ENCODE peak calls at places on chromosomes 11 and 22, in four cellular contexts. X, Y, T and G are unnamed samples.

GRCh38 chr11:106077609-106078517 is at the start of gene AASDHPPT:
- DNase-seq in X (peak; percentile 54), Y (peak; percentile 51), T (peak; percentile 47), G (peak; percentile 56)

GRCh38 chr11:69957849-69958248 is 120.3 kb upstream of the ANO1 start:
- DNase-seq in X (no peak), Y (no peak), T (no peak), G (no peak)

GRCh38 chr11:3007404-3008010 is 15.4 kb upstream of the NAP1L4 start:
- DNase-seq in X (no peak), Y (no peak), T (no peak), G (no peak)

GRCh38 chr22:26949193-26949592 is 291.8 kb downstream of the MIAT start:
- DNase-seq in X (peak; percentile 2), Y (peak; percentile 45), T (no peak), G (no peak)

GRCh38 chr11:114262681-114263509 is 33.3 kb upstream of the NNMT start:
- DNase-seq in X (peak; percentile 69), Y (peak; percentile 66), T (peak; percentile 49), G (peak; percentile 76)

GRCh38 chr11:9092846-9093778 is 1.7 kb upstream of the SCUBE2 start:
- DNase-seq in X (peak; percentile 11), Y (peak; percentile 30), T (peak; percentile 53), G (no peak)

GRCh38 chr22:40368016-40368415 is 2.4 kb upstream of the SGSM3 start:
- DNase-seq in X (no peak), Y (no peak), T (no peak), G (no peak)

GRCh38 chr22:32512267-32512982 is 37.8 kb downstream of the FBXO7 start:
- DNase-seq in X (no peak), Y (no peak), T (no peak), G (no peak)

GRCh38 chr11:33701302-33701701 is 676 bp upstream of the C11orf91 start:
- DNase-seq in X (peak; percentile 87), Y (peak; percentile 85), T (no peak), G (peak; percentile 49)

GRCh38 chr11:116418388-116419041 is 354.3 kb downstream of the BUD13 start:
- DNase-seq in X (no peak), Y (no peak), T (no peak), G (no peak)

GRCh38 chr11:34346551-34346950 is 11.3 kb downstream of the ABTB2 start:
- DNase-seq in X (peak; percentile 54), Y (no peak), T (no peak), G (no peak)

GRCh38 chr11:94938399-94939055 is 34.8 kb downstream of the CWC15 start:
- DNase-seq in X (peak; percentile 97), Y (peak; percentile 94), T (peak; percentile 34), G (peak; percentile 6)